ENCODE peak calls at places on chromosomes 11 and 22, in six cellular contexts. One of them, this sample, is unnamed.

GRCh38 chr11:41403462-41403861 is 56.0 kb downstream of the LRRC4C start:
- DNase-seq in heart left ventricle: no peak
- DNase-seq in hepatic stellate cell: no peak
- DNase-seq in GM13977: no peak
- DNase-seq in neural progenitor cell: no peak
- DNase-seq in activated CD4-positive, alpha-beta T cell treated with anti-CD3 and anti-CD28 coated beads, Interleukin-2, amount 50 U/mL, for 24 hours: no peak
- DNase-seq in this sample: no peak

GRCh38 chr22:25366876-25367466 is 147.5 kb downstream of the CRYBB2 start:
- DNase-seq in heart left ventricle: no peak
- DNase-seq in hepatic stellate cell: no peak
- DNase-seq in GM13977: no peak
- DNase-seq in neural progenitor cell: no peak
- DNase-seq in activated CD4-positive, alpha-beta T cell treated with anti-CD3 and anti-CD28 coated beads, Interleukin-2, amount 50 U/mL, for 24 hours: no peak
- DNase-seq in this sample: no peak

GRCh38 chr11:114086394-114086793 is 26.9 kb downstream of the ZBTB16 start:
- DNase-seq in heart left ventricle: no peak
- DNase-seq in hepatic stellate cell: no peak
- DNase-seq in GM13977: no peak
- DNase-seq in neural progenitor cell: no peak
- DNase-seq in activated CD4-positive, alpha-beta T cell treated with anti-CD3 and anti-CD28 coated beads, Interleukin-2, amount 50 U/mL, for 24 hours: no peak
- DNase-seq in this sample: no peak

GRCh38 chr11:103892603-103893002 is 143.8 kb upstream of the DDI1 start:
- DNase-seq in heart left ventricle: no peak
- DNase-seq in hepatic stellate cell: no peak
- DNase-seq in GM13977: no peak
- DNase-seq in neural progenitor cell: no peak
- DNase-seq in activated CD4-positive, alpha-beta T cell treated with anti-CD3 and anti-CD28 coated beads, Interleukin-2, amount 50 U/mL, for 24 hours: no peak
- DNase-seq in this sample: no peak

GRCh38 chr11:63941901-63942300 is 3.1 kb downstream of the NAA40 start:
- DNase-seq in heart left ventricle: no peak
- DNase-seq in hepatic stellate cell: no peak
- DNase-seq in GM13977: no peak
- DNase-seq in neural progenitor cell: no peak
- DNase-seq in activated CD4-positive, alpha-beta T cell treated with anti-CD3 and anti-CD28 coated beads, Interleukin-2, amount 50 U/mL, for 24 hours: no peak
- DNase-seq in this sample: no peak

GRCh38 chr11:113477321-113477720 is 2.1 kb upstream of the DRD2 start:
- DNase-seq in heart left ventricle: no peak
- DNase-seq in hepatic stellate cell: no peak
- DNase-seq in GM13977: no peak
- DNase-seq in neural progenitor cell: peak
- DNase-seq in activated CD4-positive, alpha-beta T cell treated with anti-CD3 and anti-CD28 coated beads, Interleukin-2, amount 50 U/mL, for 24 hours: no peak
- DNase-seq in this sample: no peak

GRCh38 chr11:36056160-36056751 is 112.4 kb downstream of the LDLRAD3 start:
- DNase-seq in heart left ventricle: no peak
- DNase-seq in hepatic stellate cell: peak
- DNase-seq in GM13977: peak
- DNase-seq in neural progenitor cell: peak
- DNase-seq in activated CD4-positive, alpha-beta T cell treated with anti-CD3 and anti-CD28 coated beads, Interleukin-2, amount 50 U/mL, for 24 hours: no peak
- DNase-seq in this sample: peak

GRCh38 chr22:19304547-19304946 is 13.0 kb upstream of the CLTCL1 start:
- DNase-seq in heart left ventricle: no peak
- DNase-seq in hepatic stellate cell: no peak
- DNase-seq in GM13977: no peak
- DNase-seq in neural progenitor cell: no peak
- DNase-seq in activated CD4-positive, alpha-beta T cell treated with anti-CD3 and anti-CD28 coated beads, Interleukin-2, amount 50 U/mL, for 24 hours: no peak
- DNase-seq in this sample: no peak

GRCh38 chr11:114397349-114397982 is 2.8 kb downstream of the C11orf71 start:
- DNase-seq in heart left ventricle: no peak
- DNase-seq in hepatic stellate cell: no peak
- DNase-seq in GM13977: no peak
- DNase-seq in neural progenitor cell: no peak
- DNase-seq in activated CD4-positive, alpha-beta T cell treated with anti-CD3 and anti-CD28 coated beads, Interleukin-2, amount 50 U/mL, for 24 hours: no peak
- DNase-seq in this sample: no peak

GRCh38 chr11:6695377-6695776 is 12.2 kb upstream of the MRPL17 start:
- DNase-seq in heart left ventricle: no peak
- DNase-seq in hepatic stellate cell: peak
- DNase-seq in GM13977: no peak
- DNase-seq in neural progenitor cell: no peak
- DNase-seq in activated CD4-positive, alpha-beta T cell treated with anti-CD3 and anti-CD28 coated beads, Interleukin-2, amount 50 U/mL, for 24 hours: no peak
- DNase-seq in this sample: no peak

GRCh38 chr11:32118025-32118974 is 27.4 kb downstream of the RCN1 start:
- DNase-seq in heart left ventricle: no peak
- DNase-seq in hepatic stellate cell: no peak
- DNase-seq in GM13977: no peak
- DNase-seq in neural progenitor cell: no peak
- DNase-seq in activated CD4-positive, alpha-beta T cell treated with anti-CD3 and anti-CD28 coated beads, Interleukin-2, amount 50 U/mL, for 24 hours: no peak
- DNase-seq in this sample: no peak

GRCh38 chr22:38792833-38793232 is 1.1 kb downstream of the DNAL4 start:
- DNase-seq in heart left ventricle: no peak
- DNase-seq in hepatic stellate cell: no peak
- DNase-seq in GM13977: no peak
- DNase-seq in neural progenitor cell: no peak
- DNase-seq in activated CD4-positive, alpha-beta T cell treated with anti-CD3 and anti-CD28 coated beads, Interleukin-2, amount 50 U/mL, for 24 hours: no peak
- DNase-seq in this sample: no peak

GRCh38 chr11:71179877-71180276 is 72.5 kb downstream of the SHANK2 start:
- DNase-seq in heart left ventricle: no peak
- DNase-seq in hepatic stellate cell: no peak
- DNase-seq in GM13977: no peak
- DNase-seq in neural progenitor cell: no peak
- DNase-seq in activated CD4-positive, alpha-beta T cell treated with anti-CD3 and anti-CD28 coated beads, Interleukin-2, amount 50 U/mL, for 24 hours: no peak
- DNase-seq in this sample: no peak

GRCh38 chr11:117814766-117815261 is 9.7 kb downstream of the FXYD2 start:
- DNase-seq in heart left ventricle: peak
- DNase-seq in hepatic stellate cell: no peak
- DNase-seq in GM13977: peak
- DNase-seq in neural progenitor cell: peak
- DNase-seq in activated CD4-positive, alpha-beta T cell treated with anti-CD3 and anti-CD28 coated beads, Interleukin-2, amount 50 U/mL, for 24 hours: peak
- DNase-seq in this sample: peak

GRCh38 chr11:17138562-17138961 is 61.1 kb upstream of the RPS13 start:
- DNase-seq in heart left ventricle: no peak
- DNase-seq in hepatic stellate cell: no peak
- DNase-seq in GM13977: no peak
- DNase-seq in neural progenitor cell: no peak
- DNase-seq in activated CD4-positive, alpha-beta T cell treated with anti-CD3 and anti-CD28 coated beads, Interleukin-2, amount 50 U/mL, for 24 hours: no peak
- DNase-seq in this sample: no peak

GRCh38 chr11:3920148-3920852 is 64.8 kb downstream of the STIM1 start:
- DNase-seq in heart left ventricle: no peak
- DNase-seq in hepatic stellate cell: no peak
- DNase-seq in GM13977: peak
- DNase-seq in neural progenitor cell: no peak
- DNase-seq in activated CD4-positive, alpha-beta T cell treated with anti-CD3 and anti-CD28 coated beads, Interleukin-2, amount 50 U/mL, for 24 hours: peak
- DNase-seq in this sample: no peak

GRCh38 chr11:82980292-82980691 is 78.8 kb downstream of the DDIAS start:
- DNase-seq in heart left ventricle: no peak
- DNase-seq in hepatic stellate cell: peak
- DNase-seq in GM13977: no peak
- DNase-seq in neural progenitor cell: no peak
- DNase-seq in activated CD4-positive, alpha-beta T cell treated with anti-CD3 and anti-CD28 coated beads, Interleukin-2, amount 50 U/mL, for 24 hours: no peak
- DNase-seq in this sample: no peak

GRCh38 chr11:64971421-64972233 is at the start of gene MAJIN:
- DNase-seq in heart left ventricle: peak
- DNase-seq in hepatic stellate cell: peak
- DNase-seq in GM13977: peak
- DNase-seq in neural progenitor cell: peak
- DNase-seq in activated CD4-positive, alpha-beta T cell treated with anti-CD3 and anti-CD28 coated beads, Interleukin-2, amount 50 U/mL, for 24 hours: peak
- DNase-seq in this sample: peak

GRCh38 chr11:35165416-35166368 is 26.7 kb downstream of the CD44 start:
- DNase-seq in heart left ventricle: peak
- DNase-seq in hepatic stellate cell: no peak
- DNase-seq in GM13977: peak
- DNase-seq in neural progenitor cell: peak
- DNase-seq in activated CD4-positive, alpha-beta T cell treated with anti-CD3 and anti-CD28 coated beads, Interleukin-2, amount 50 U/mL, for 24 hours: peak
- DNase-seq in this sample: peak

GRCh38 chr11:47595029-47595428 is 818 bp upstream of the C1QTNF4 start:
- DNase-seq in heart left ventricle: peak
- DNase-seq in hepatic stellate cell: no peak
- DNase-seq in GM13977: no peak
- DNase-seq in neural progenitor cell: no peak
- DNase-seq in activated CD4-positive, alpha-beta T cell treated with anti-CD3 and anti-CD28 coated beads, Interleukin-2, amount 50 U/mL, for 24 hours: no peak
- DNase-seq in this sample: no peak

GRCh38 chr11:122100222-122101080 is 15.6 kb downstream of the BLID start:
- DNase-seq in heart left ventricle: peak
- DNase-seq in hepatic stellate cell: no peak
- DNase-seq in GM13977: no peak
- DNase-seq in neural progenitor cell: peak
- DNase-seq in activated CD4-positive, alpha-beta T cell treated with anti-CD3 and anti-CD28 coated beads, Interleukin-2, amount 50 U/mL, for 24 hours: no peak
- DNase-seq in this sample: no peak

GRCh38 chr11:69010964-69011623 is 2.0 kb downstream of the MRGPRF start:
- DNase-seq in heart left ventricle: peak
- DNase-seq in hepatic stellate cell: peak
- DNase-seq in GM13977: peak
- DNase-seq in neural progenitor cell: peak
- DNase-seq in activated CD4-positive, alpha-beta T cell treated with anti-CD3 and anti-CD28 coated beads, Interleukin-2, amount 50 U/mL, for 24 hours: no peak
- DNase-seq in this sample: peak

GRCh38 chr11:1037506-1038055 is 1.1 kb upstream of the MUC6 start:
- DNase-seq in heart left ventricle: no peak
- DNase-seq in hepatic stellate cell: no peak
- DNase-seq in GM13977: no peak
- DNase-seq in neural progenitor cell: no peak
- DNase-seq in activated CD4-positive, alpha-beta T cell treated with anti-CD3 and anti-CD28 coated beads, Interleukin-2, amount 50 U/mL, for 24 hours: no peak
- DNase-seq in this sample: no peak

GRCh38 chr22:47200273-47201051 is 438.0 kb downstream of the TBC1D22A start:
- DNase-seq in heart left ventricle: no peak
- DNase-seq in hepatic stellate cell: no peak
- DNase-seq in GM13977: no peak
- DNase-seq in neural progenitor cell: no peak
- DNase-seq in activated CD4-positive, alpha-beta T cell treated with anti-CD3 and anti-CD28 coated beads, Interleukin-2, amount 50 U/mL, for 24 hours: no peak
- DNase-seq in this sample: no peak

GRCh38 chr11:130513132-130513531 is 64.7 kb downstream of the ADAMTS15 start:
- DNase-seq in heart left ventricle: peak
- DNase-seq in hepatic stellate cell: no peak
- DNase-seq in GM13977: no peak
- DNase-seq in neural progenitor cell: no peak
- DNase-seq in activated CD4-positive, alpha-beta T cell treated with anti-CD3 and anti-CD28 coated beads, Interleukin-2, amount 50 U/mL, for 24 hours: no peak
- DNase-seq in this sample: no peak

GRCh38 chr11:2518112-2518982 is 73.5 kb downstream of the KCNQ1 start:
- DNase-seq in heart left ventricle: no peak
- DNase-seq in hepatic stellate cell: no peak
- DNase-seq in GM13977: no peak
- DNase-seq in neural progenitor cell: peak
- DNase-seq in activated CD4-positive, alpha-beta T cell treated with anti-CD3 and anti-CD28 coated beads, Interleukin-2, amount 50 U/mL, for 24 hours: no peak
- DNase-seq in this sample: no peak

GRCh38 chr11:112628676-112629075 is 332.5 kb upstream of the NCAM1 start:
- DNase-seq in heart left ventricle: no peak
- DNase-seq in hepatic stellate cell: no peak
- DNase-seq in GM13977: no peak
- DNase-seq in neural progenitor cell: no peak
- DNase-seq in activated CD4-positive, alpha-beta T cell treated with anti-CD3 and anti-CD28 coated beads, Interleukin-2, amount 50 U/mL, for 24 hours: no peak
- DNase-seq in this sample: no peak

GRCh38 chr22:37636186-37636948 is 3.1 kb upstream of the SH3BP1 start:
- DNase-seq in heart left ventricle: no peak
- DNase-seq in hepatic stellate cell: peak
- DNase-seq in GM13977: peak
- DNase-seq in neural progenitor cell: no peak
- DNase-seq in activated CD4-positive, alpha-beta T cell treated with anti-CD3 and anti-CD28 coated beads, Interleukin-2, amount 50 U/mL, for 24 hours: no peak
- DNase-seq in this sample: no peak

GRCh38 chr11:1500466-1501420 is 14.2 kb upstream of the MOB2 start:
- DNase-seq in heart left ventricle: no peak
- DNase-seq in hepatic stellate cell: no peak
- DNase-seq in GM13977: no peak
- DNase-seq in neural progenitor cell: no peak
- DNase-seq in activated CD4-positive, alpha-beta T cell treated with anti-CD3 and anti-CD28 coated beads, Interleukin-2, amount 50 U/mL, for 24 hours: no peak
- DNase-seq in this sample: no peak